ENCODE peak calls at places on chromosomes 4 and X, in six cellular contexts. F, X, L, U, Q and A are unnamed samples.

GRCh38 chr4:15262396-15262795 is 165.4 kb upstream of the C1QTNF7 start:
- DNase-seq in U (no peak), L (no peak), X (no peak), Q (no peak), F (no peak), A (no peak)

GRCh38 chrX:30060718-30061117 is 154.6 kb upstream of the MAGEB2 start:
- DNase-seq in F (peak), Q (no peak), X (no peak), U (no peak), L (no peak), A (peak)

GRCh38 chrX:149312936-149313432 is 192.1 kb downstream of the IDS start:
- DNase-seq in X (no peak), F (no peak), U (no peak), L (no peak), Q (no peak), A (no peak)

GRCh38 chrX:107440187-107440586 is 9.3 kb upstream of the FRMPD3 start:
- DNase-seq in U (no peak), L (no peak), F (no peak), X (no peak), Q (no peak), A (no peak)

GRCh38 chrX:45714864-45715263 is 514.2 kb upstream of the DIPK2B start:
- DNase-seq in L (no peak), U (peak), X (no peak), Q (no peak), F (no peak), A (no peak)

GRCh38 chr4:604131-604530 is 21.2 kb upstream of the PDE6B start:
- DNase-seq in F (no peak), U (no peak), L (no peak), Q (no peak), X (no peak), A (no peak)

GRCh38 chr4:149914101-149914500 is 98.5 kb upstream of the IQCM start:
- DNase-seq in X (no peak), Q (no peak), L (no peak), F (no peak), U (no peak), A (no peak)

GRCh38 chrX:19535481-19535880 is 20.2 kb upstream of the MAP3K15 start:
- DNase-seq in F (peak), U (no peak), Q (peak), X (no peak), L (peak), A (peak)

GRCh38 chr4:165418116-165418515 is 39.3 kb downstream of the CPE start:
- DNase-seq in U (no peak), Q (no peak), F (no peak), L (no peak), X (no peak), A (no peak)

GRCh38 chr4:164251257-164251656 is 502.7 kb upstream of the SMIM31 start:
- DNase-seq in X (no peak), U (no peak), L (no peak), F (no peak), Q (no peak), A (no peak)

GRCh38 chr4:183812567-183812966 is 92.5 kb upstream of the STOX2 start:
- DNase-seq in U (no peak), L (no peak), X (no peak), Q (no peak), F (no peak), A (no peak)
- TF ChIP-seq CHD2 in U (no peak), L (no peak), X (no peak), Q (no peak), F (no peak), A (no peak)

DNA sequence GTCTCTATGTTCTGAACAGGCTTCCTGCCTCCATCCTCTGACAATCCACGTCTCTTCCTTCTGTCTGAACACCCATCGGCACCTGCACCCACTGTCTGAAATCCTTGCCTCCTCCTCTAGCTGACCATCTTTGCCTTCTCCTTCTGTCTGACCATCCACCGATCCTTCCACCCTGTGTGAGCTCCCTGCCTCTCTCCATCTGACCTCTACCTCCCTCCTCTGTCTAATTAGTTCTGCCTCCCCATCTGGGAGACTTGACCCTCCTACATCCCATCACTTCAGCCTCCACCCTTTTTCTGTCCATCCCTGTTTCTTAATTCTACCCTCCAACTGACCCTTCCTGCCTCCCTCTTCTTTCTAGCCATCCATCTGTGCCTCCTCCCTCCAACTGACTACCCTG is 10.0 kb downstream of the SLC38A5 start:
- DNase-seq in Q (no peak), F (no peak), X (no peak), U (no peak), L (no peak), A (no peak)
- TF ChIP-seq USF2 in Q (no peak), F (no peak), X (no peak), U (no peak), L (no peak), A (no peak)

DNA sequence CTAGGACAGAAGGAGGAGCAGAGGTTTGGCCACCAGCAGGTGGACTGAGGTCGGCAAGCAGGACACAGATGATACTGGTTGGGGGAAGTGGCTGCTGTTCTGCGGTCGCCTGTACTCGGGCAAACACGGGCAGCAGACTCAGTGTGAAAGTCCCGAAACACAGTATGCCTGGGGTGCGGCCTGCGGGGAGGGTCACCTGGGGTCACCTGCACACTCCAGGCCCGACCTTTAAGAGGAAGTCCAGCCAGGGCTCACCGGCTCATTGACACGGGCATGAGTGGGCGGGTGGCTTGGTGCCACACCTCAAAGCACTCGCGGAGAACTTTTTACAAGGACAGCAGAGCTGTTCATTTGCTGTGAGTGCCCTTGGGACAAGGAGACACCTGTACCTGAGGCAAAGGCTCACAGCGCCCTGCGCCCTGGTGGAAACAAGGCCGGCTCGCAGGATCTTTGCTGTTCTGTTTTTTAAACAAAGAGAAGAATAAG is 71.5 kb upstream of the MXD4 start:
- DNase-seq in Q (peak), L (no peak), U (peak), F (peak), X (no peak), A (no peak)
- TF ChIP-seq CHD2 in Q (no peak), L (no peak), U (no peak), F (no peak), X (no peak), A (no peak)

DNA sequence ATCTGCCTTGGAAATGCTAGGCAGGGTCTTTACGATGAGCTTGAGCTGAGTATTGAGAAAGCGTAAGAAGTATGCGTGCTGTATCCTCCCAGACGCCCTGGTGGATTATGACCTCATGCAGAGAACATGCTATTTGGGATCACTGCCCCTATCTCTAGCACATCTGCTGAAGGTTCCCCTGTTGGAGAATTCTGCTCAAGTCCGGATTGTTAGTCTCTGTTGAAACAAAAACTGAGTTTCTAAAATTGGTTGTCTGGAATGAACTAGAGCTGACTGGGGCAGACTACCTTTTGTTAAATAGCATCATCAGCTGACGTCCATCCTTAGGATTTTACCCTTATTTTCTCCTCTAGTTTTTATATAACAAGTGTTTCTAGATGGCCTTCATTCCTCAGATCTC is 7.5 kb downstream of the FHDC1 start:
- DNase-seq in Q (no peak), L (no peak), U (no peak), F (no peak), X (no peak), A (no peak)
- TF ChIP-seq USF2 in Q (no peak), L (no peak), U (no peak), F (no peak), X (no peak), A (no peak)

DNA sequence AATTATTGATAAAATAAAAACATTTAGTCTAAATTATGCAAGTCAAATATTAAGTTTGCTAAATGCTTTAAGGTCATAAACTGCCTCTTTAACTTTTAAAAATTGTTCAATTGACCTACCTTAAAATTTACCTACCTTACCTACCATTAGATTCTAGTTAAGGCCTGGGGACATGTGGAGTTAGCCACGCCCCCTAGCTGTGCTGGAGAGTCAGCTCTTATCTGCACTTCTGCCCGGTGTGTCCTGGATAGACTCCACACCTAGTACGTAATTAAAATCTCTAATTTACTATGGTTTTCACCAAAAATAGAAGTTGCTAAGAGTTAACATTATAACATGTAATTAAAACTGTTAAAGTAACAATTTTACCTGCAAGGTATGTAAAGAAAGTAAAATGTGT is 22.7 kb downstream of the TENM3 start:
- DNase-seq in Q (no peak), X (no peak), F (no peak), L (peak), U (no peak), A (no peak)
- TF ChIP-seq CHD2 in Q (no peak), X (no peak), F (no peak), L (no peak), U (no peak), A (no peak)